ENCODE peak calls at places on chromosomes 13 and 19, in six cellular contexts. One of them, this sample, is unnamed. For H3K4me1, the result is how much of the 10 kb centered on the place peaks cover.

GRCh38 chr19:38920529-38921419 is 8.8 kb upstream of the CCER2 start:
- DNase-seq in lung: no peak
- DNase-seq in heart left ventricle: no peak
- DNase-seq in ovary: no peak
- DNase-seq in left lung: no peak
- DNase-seq in tibial nerve: no peak
- DNase-seq in this sample: no peak

GRCh38 chr13:48975926-48976676 is 389 bp downstream of the FNDC3A start:
- DNase-seq in lung: peak
- DNase-seq in heart left ventricle: peak
- DNase-seq in ovary: peak
- DNase-seq in left lung: peak
- DNase-seq in tibial nerve: peak
- DNase-seq in this sample: peak

GRCh38 chr13:23645851-23646250 is 75.6 kb downstream of the TNFRSF19 start:
- DNase-seq in lung: no peak
- DNase-seq in heart left ventricle: no peak
- DNase-seq in ovary: no peak
- DNase-seq in left lung: no peak
- DNase-seq in tibial nerve: no peak
- DNase-seq in this sample: no peak

GRCh38 chr13:112978561-112979405 is 9.8 kb downstream of the MCF2L start:
- DNase-seq in lung: no peak
- DNase-seq in heart left ventricle: no peak
- DNase-seq in ovary: no peak
- DNase-seq in left lung: no peak
- DNase-seq in tibial nerve: no peak
- DNase-seq in this sample: no peak

GRCh38 chr19:18650468-18651001 is 13.7 kb downstream of the KLHL26 start:
- DNase-seq in lung: peak
- DNase-seq in heart left ventricle: peak
- DNase-seq in ovary: peak
- DNase-seq in left lung: no peak
- DNase-seq in tibial nerve: peak
- DNase-seq in this sample: peak

GRCh38 chr19:33093420-33094210 is 12.6 kb downstream of the GPATCH1 start:
- DNase-seq in lung: no peak
- DNase-seq in heart left ventricle: no peak
- DNase-seq in ovary: no peak
- DNase-seq in left lung: no peak
- DNase-seq in tibial nerve: no peak
- DNase-seq in this sample: no peak

GRCh38 chr19:18109731-18110671 is 12.4 kb downstream of the MAST3 start:
- DNase-seq in lung: peak
- DNase-seq in heart left ventricle: peak
- DNase-seq in ovary: peak
- DNase-seq in left lung: peak
- DNase-seq in tibial nerve: no peak
- DNase-seq in this sample: peak

GRCh38 chr19:4089400-4089908 is 22.8 kb upstream of the ZBTB7A start:
- DNase-seq in lung: no peak
- DNase-seq in heart left ventricle: no peak
- DNase-seq in ovary: no peak
- DNase-seq in left lung: peak
- DNase-seq in tibial nerve: no peak
- DNase-seq in this sample: no peak

GRCh38 chr19:1466018-1466460 is 13.0 kb downstream of the C19orf25 start:
- DNase-seq in lung: no peak
- DNase-seq in heart left ventricle: peak
- DNase-seq in ovary: no peak
- DNase-seq in left lung: no peak
- DNase-seq in tibial nerve: no peak
- DNase-seq in this sample: no peak

GRCh38 chr19:43624933-43625332 is 5.5 kb upstream of the ZNF428 start:
- DNase-seq in lung: peak
- DNase-seq in heart left ventricle: peak
- DNase-seq in ovary: no peak
- DNase-seq in left lung: peak
- DNase-seq in tibial nerve: no peak
- DNase-seq in this sample: no peak

GRCh38 chr19:35135389-35135909 is 590 bp upstream of the LGI4 start:
- DNase-seq in lung: peak
- DNase-seq in heart left ventricle: peak
- DNase-seq in ovary: peak
- DNase-seq in left lung: no peak
- DNase-seq in tibial nerve: peak
- DNase-seq in this sample: peak

GRCh38 chr19:17946965-17947784 is 14.4 kb downstream of the CCDC124 start:
- DNase-seq in lung: no peak
- DNase-seq in heart left ventricle: no peak
- DNase-seq in ovary: peak
- DNase-seq in left lung: no peak
- DNase-seq in tibial nerve: no peak
- DNase-seq in this sample: no peak

GRCh38 chr13:98478134-98479129 is 98.5 kb downstream of the STK24 start:
- DNase-seq in lung: no peak
- DNase-seq in heart left ventricle: no peak
- DNase-seq in ovary: no peak
- DNase-seq in left lung: no peak
- DNase-seq in tibial nerve: no peak
- DNase-seq in this sample: no peak

GRCh38 chr13:31209172-31209818 is 9.5 kb downstream of the B3GLCT start:
- DNase-seq in lung: no peak
- DNase-seq in heart left ventricle: peak
- DNase-seq in ovary: peak
- DNase-seq in left lung: no peak
- DNase-seq in tibial nerve: no peak
- DNase-seq in this sample: no peak

GRCh38 chr13:114264886-114265611 is 16.4 kb upstream of the UPF3A start:
- DNase-seq in lung: no peak
- DNase-seq in heart left ventricle: no peak
- DNase-seq in ovary: no peak
- DNase-seq in left lung: no peak
- DNase-seq in tibial nerve: no peak
- DNase-seq in this sample: peak

GRCh38 chr19:32296694-32297093 is 48.7 kb upstream of the ZNF507 start:
- DNase-seq in lung: no peak
- DNase-seq in heart left ventricle: no peak
- DNase-seq in ovary: no peak
- DNase-seq in left lung: no peak
- DNase-seq in tibial nerve: no peak
- DNase-seq in this sample: no peak

GRCh38 chr13:104301216-104301975 is 1235.2 kb upstream of the SLC10A2 start:
- DNase-seq in lung: no peak
- DNase-seq in heart left ventricle: no peak
- DNase-seq in ovary: no peak
- DNase-seq in left lung: no peak
- DNase-seq in tibial nerve: no peak
- DNase-seq in this sample: no peak

GRCh38 chr19:12665281-12665573 is 1.3 kb downstream of the MAN2B1 start:
- DNase-seq in lung: peak
- DNase-seq in heart left ventricle: peak
- DNase-seq in ovary: no peak
- DNase-seq in left lung: peak
- DNase-seq in tibial nerve: peak
- DNase-seq in this sample: no peak

GRCh38 chr13:24161980-24162517 is 1.5 kb downstream of the SPATA13 start:
- DNase-seq in lung: no peak
- DNase-seq in heart left ventricle: no peak
- DNase-seq in ovary: no peak
- DNase-seq in left lung: no peak
- DNase-seq in tibial nerve: no peak
- DNase-seq in this sample: no peak

GRCh38 chr19:49453757-49454248 is 778 bp downstream of the ALDH16A1 start:
- DNase-seq in lung: no peak
- DNase-seq in heart left ventricle: no peak
- DNase-seq in ovary: peak
- DNase-seq in left lung: no peak
- DNase-seq in tibial nerve: no peak
- DNase-seq in this sample: no peak
- H3K4me1 ChIP-seq in lung: under half
- H3K4me1 ChIP-seq in heart left ventricle: under half
- H3K4me1 ChIP-seq in ovary: under half
- H3K4me1 ChIP-seq in left lung: under half
- H3K4me1 ChIP-seq in tibial nerve: under half
- H3K4me1 ChIP-seq in this sample: under half

GRCh38 chr13:40619479-40619814 is 47.0 kb downstream of the FOXO1 start:
- DNase-seq in lung: no peak
- DNase-seq in heart left ventricle: no peak
- DNase-seq in ovary: no peak
- DNase-seq in left lung: no peak
- DNase-seq in tibial nerve: no peak
- DNase-seq in this sample: no peak
- H3K4me1 ChIP-seq in lung: under half
- H3K4me1 ChIP-seq in heart left ventricle: under half
- H3K4me1 ChIP-seq in ovary: under half
- H3K4me1 ChIP-seq in left lung: under half
- H3K4me1 ChIP-seq in tibial nerve: half or more
- H3K4me1 ChIP-seq in this sample: half or more

DNA sequence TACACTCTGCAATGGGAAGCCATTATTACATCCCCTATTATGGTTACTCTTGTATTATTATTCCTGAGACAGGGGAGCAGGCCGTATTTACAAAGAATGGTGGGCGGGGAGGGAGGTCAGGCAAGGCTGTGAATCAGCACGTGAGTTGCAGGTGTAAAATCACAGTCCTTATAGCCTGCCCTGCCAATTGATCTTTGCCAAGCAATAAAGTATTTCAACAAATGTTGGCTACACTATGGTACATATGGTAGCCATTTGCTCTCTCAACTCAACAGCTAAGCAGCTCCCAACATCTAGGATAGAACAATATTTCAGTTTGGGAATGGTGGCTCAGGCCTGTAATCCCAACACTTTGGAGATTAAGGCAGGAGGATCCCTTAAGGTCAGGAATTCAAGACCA is 12.1 kb downstream of the EPS15L1 start:
- DNase-seq in lung: no peak
- DNase-seq in heart left ventricle: no peak
- DNase-seq in ovary: no peak
- DNase-seq in left lung: no peak
- DNase-seq in tibial nerve: no peak
- DNase-seq in this sample: no peak
- H3K4me1 ChIP-seq in lung: under half
- H3K4me1 ChIP-seq in heart left ventricle: half or more
- H3K4me1 ChIP-seq in ovary: under half
- H3K4me1 ChIP-seq in left lung: half or more
- H3K4me1 ChIP-seq in tibial nerve: under half
- H3K4me1 ChIP-seq in this sample: under half

GRCh38 chr19:44687898-44688297 is 11.1 kb upstream of the CEACAM16 start:
- DNase-seq in lung: no peak
- DNase-seq in heart left ventricle: no peak
- DNase-seq in ovary: no peak
- DNase-seq in left lung: no peak
- DNase-seq in tibial nerve: no peak
- DNase-seq in this sample: no peak
- H3K4me1 ChIP-seq in lung: under half
- H3K4me1 ChIP-seq in heart left ventricle: under half
- H3K4me1 ChIP-seq in ovary: under half
- H3K4me1 ChIP-seq in left lung: half or more
- H3K4me1 ChIP-seq in tibial nerve: under half
- H3K4me1 ChIP-seq in this sample: under half

This sample was measured in adipocyte.